ENCODE peak calls at places on chromosome 12, in six cellular contexts. T, D, X, J, Z and S are unnamed samples.

GRCh38 chr12:84502907-84503787 is 409.5 kb downstream of the SLC6A15 start:
- DNase-seq in D (no peak), Z (no peak), T (no peak), J (peak; percentile 30), X (peak; percentile 79), S (peak; percentile 26)

GRCh38 chr12:19299765-19300164 is 139.5 kb upstream of the AEBP2 start:
- DNase-seq in D (no peak), J (no peak), Z (no peak), X (peak; percentile 73), T (no peak), S (peak; percentile 51)

GRCh38 chr12:71431991-71432390 is 7.6 kb upstream of the LGR5 start:
- DNase-seq in X (no peak), T (no peak), J (no peak), Z (no peak), D (no peak), S (no peak)

GRCh38 chr12:114302117-114302516 is 103.8 kb downstream of the TBX5 start:
- DNase-seq in J (no peak), Z (no peak), X (no peak), D (no peak), T (no peak), S (no peak)

GRCh38 chr12:113418213-113418879 is 3.8 kb upstream of the SDSL start:
- DNase-seq in Z (no peak), J (no peak), D (no peak), T (no peak), X (peak; percentile 18), S (no peak)

GRCh38 chr12:91249059-91250055 is 66.7 kb upstream of the DCN start:
- DNase-seq in Z (no peak), J (no peak), X (no peak), T (no peak), D (no peak), S (no peak)

GRCh38 chr12:46133751-46134150 is 135.1 kb downstream of the SLC38A1 start:
- DNase-seq in D (no peak), T (no peak), Z (no peak), J (no peak), X (peak; percentile 16), S (no peak)

GRCh38 chr12:104782296-104782695 is 175.8 kb downstream of the SLC41A2 start:
- DNase-seq in X (no peak), T (no peak), J (no peak), D (no peak), Z (no peak), S (no peak)

GRCh38 chr12:122167328-122167925 is 6.6 kb downstream of the IL31 start:
- DNase-seq in Z (no peak), D (no peak), X (no peak), J (no peak), T (no peak), S (no peak)

GRCh38 chr12:94336201-94336915 is 123.3 kb downstream of the CEP83 start:
- DNase-seq in Z (no peak), X (peak; percentile 82), T (no peak), J (no peak), D (no peak), S (peak; percentile 32)

GRCh38 chr12:44812062-44812461 is 64.1 kb downstream of the NELL2 start:
- DNase-seq in X (no peak), D (no peak), T (no peak), J (no peak), Z (no peak), S (peak; percentile 5)

GRCh38 chr12:55681142-55682077 is 26.3 kb downstream of the ITGA7 start:
- DNase-seq in D (no peak), X (peak; percentile 33), Z (peak; percentile 54), T (no peak), J (peak; percentile 22), S (peak; percentile 71)

GRCh38 chr12:128820253-128820652 is 3.5 kb downstream of the SLC15A4 start:
- DNase-seq in Z (no peak), J (no peak), D (no peak), X (no peak), T (no peak), S (no peak)

GRCh38 chr12:2691340-2692111 is 103.2 kb upstream of the FKBP4 start:
- DNase-seq in J (peak; percentile 33), X (no peak), D (no peak), Z (no peak), T (peak; percentile 75), S (no peak)